ENCODE peak calls at places on chromosomes 5 and 9, in six cellular contexts. E is cardiac muscle cell; D is stimulated activated CD8-positive, alpha-beta memory T cell treated with anti-CD3 and anti-CD28 coated beads, Interleukin-12 subunit alpha, Interleukin-12 subunit beta, amount 100 ng/mL, for 1 hour; Z is NCI-H748 treated with DMSO at 0.1 percent for 48 hours; B is ACHN; O is Calu3. H is an unnamed sample.

GRCh38 chr9:70435948-70436347 is 21.5 kb upstream of the KLF9 start:
- DNase-seq in D (no peak), Z (no peak), E (peak), B (peak), O (no peak), H (no peak)

GRCh38 chr5:102910240-102911226 is 155.4 kb downstream of the PAM start:
- DNase-seq in E (no peak), O (no peak), B (peak), Z (no peak), D (no peak), H (peak)

GRCh38 chr9:132169672-132170392 is 8.0 kb downstream of the NTNG2 start:
- DNase-seq in D (peak), B (peak), O (peak), E (peak), Z (peak), H (peak)

GRCh38 chr9:21252727-21253547 is 13.1 kb upstream of the IFNA14 start:
- DNase-seq in Z (peak), O (peak), E (peak), B (no peak), D (no peak), H (peak)

GRCh38 chr9:113613815-113614413 is 150.4 kb downstream of the RGS3 start:
- DNase-seq in O (no peak), Z (no peak), B (no peak), D (no peak), E (no peak), H (no peak)

GRCh38 chr5:112594060-112594850 is 143.4 kb upstream of the APC start:
- DNase-seq in Z (no peak), B (no peak), O (no peak), D (no peak), E (no peak), H (no peak)

GRCh38 chr5:75091597-75091996 is 39.2 kb upstream of the GCNT4 start:
- DNase-seq in Z (no peak), B (no peak), E (no peak), D (no peak), O (no peak), H (no peak)

GRCh38 chr9:13942695-13943094 is 371.2 kb downstream of the NFIB start:
- DNase-seq in O (no peak), B (peak), D (no peak), E (peak), Z (no peak), H (peak)

GRCh38 chr9:134284273-134284672 is 42.0 kb upstream of the RXRA start:
- DNase-seq in E (no peak), B (no peak), D (no peak), O (no peak), Z (no peak), H (no peak)

GRCh38 chr5:52605992-52606321 is 181.8 kb upstream of the ITGA1 start:
- DNase-seq in O (no peak), Z (no peak), D (no peak), B (no peak), E (no peak), H (no peak)

GRCh38 chr9:78932849-78933627 is 636.1 kb downstream of the PSAT1 start:
- DNase-seq in Z (no peak), B (peak), E (peak), O (no peak), D (no peak), H (peak)

GRCh38 chr9:38318755-38319495 is 73.6 kb upstream of the ALDH1B1 start:
- DNase-seq in B (peak), O (no peak), E (peak), D (no peak), Z (no peak), H (peak)

GRCh38 chr9:114037961-114038723 is 40.0 kb downstream of the AMBP start:
- DNase-seq in D (no peak), B (peak), E (no peak), O (no peak), Z (no peak), H (no peak)

GRCh38 chr9:20041717-20042116 is 252.9 kb upstream of the SLC24A2 start:
- DNase-seq in E (no peak), B (no peak), Z (peak), D (no peak), O (no peak), H (no peak)

GRCh38 chr9:37407468-37407867 is 15.0 kb upstream of the GRHPR start:
- DNase-seq in E (no peak), D (no peak), B (peak), Z (no peak), O (no peak), H (peak)

GRCh38 chr5:104456122-104456521 is 893.5 kb upstream of the NUDT12 start:
- DNase-seq in Z (no peak), B (no peak), E (no peak), O (no peak), D (no peak), H (no peak)

GRCh38 chr5:177369050-177369912 is 11.6 kb downstream of the RGS14 start:
- DNase-seq in B (peak), D (no peak), E (peak), O (peak), Z (no peak), H (peak)

GRCh38 chr9:90870646-90871326 is 69.2 kb downstream of the SYK start:
- DNase-seq in B (peak), O (peak), E (peak), Z (peak), D (peak), H (peak)

GRCh38 chr9:99057665-99058625 is 47.0 kb upstream of the TGFBR1 start:
- DNase-seq in O (no peak), Z (no peak), D (peak), E (peak), B (no peak), H (no peak)

GRCh38 chr9:88641471-88642240 is 106.7 kb downstream of the NXNL2 start:
- DNase-seq in D (no peak), Z (no peak), B (no peak), O (no peak), E (no peak), H (no peak)

GRCh38 chr5:147773587-147773986 is 8.9 kb downstream of the JAKMIP2 start:
- DNase-seq in D (no peak), B (no peak), Z (no peak), E (no peak), O (no peak), H (no peak)

GRCh38 chr5:19903611-19904010 is 84.4 kb downstream of the CDH18 start:
- DNase-seq in D (no peak), O (no peak), E (peak), B (no peak), Z (no peak), H (no peak)

GRCh38 chr9:21871256-21871975 is 69.0 kb downstream of the MTAP start:
- DNase-seq in Z (no peak), B (no peak), O (no peak), D (no peak), E (no peak), H (no peak)

GRCh38 chr9:11038956-11039355 is 426.2 kb upstream of the PTPRD start:
- DNase-seq in O (no peak), D (no peak), Z (no peak), B (no peak), E (no peak), H (no peak)

GRCh38 chr9:135500071-135500524 is 384 bp upstream of the MRPS2 start:
- DNase-seq in D (no peak), B (peak), Z (no peak), O (no peak), E (no peak), H (no peak)

GRCh38 chr5:161167001-161167765 is 315.2 kb upstream of the ATP10B start:
- DNase-seq in Z (no peak), O (no peak), D (no peak), B (no peak), E (no peak), H (no peak)

GRCh38 chr5:82159014-82159413 is 119.1 kb downstream of the RPS23 start:
- DNase-seq in B (peak), E (peak), D (no peak), Z (no peak), O (no peak), H (peak)

GRCh38 chr5:109739741-109740140 is 50.0 kb downstream of the MAN2A1 start:
- DNase-seq in O (no peak), D (no peak), B (peak), Z (no peak), E (peak), H (no peak)

GRCh38 chr5:14110680-14111079 is 32.5 kb upstream of the TRIO start:
- DNase-seq in E (peak), B (no peak), D (no peak), O (no peak), Z (no peak), H (peak)